ENCODE peak calls at places on chromosomes 12 and 14, in four cellular contexts. C, A, Q and F are unnamed samples.

GRCh38 chr14:54314365-54315134 is 82.3 kb upstream of the CDKN3 start:
- DNase-seq in C (no peak), A (no peak), Q (no peak), F (no peak)

GRCh38 chr14:102795060-102795925 is 18.0 kb downstream of the TRAF3 start:
- DNase-seq in C (peak), A (no peak), Q (no peak), F (no peak)

GRCh38 chr14:68232643-68233055 is 413.1 kb downstream of the RAD51B start:
- DNase-seq in C (peak), A (no peak), Q (no peak), F (no peak)

GRCh38 chr12:56676851-56677601 is 11.1 kb downstream of the PTGES3 start:
- DNase-seq in C (no peak), A (peak), Q (no peak), F (no peak)

GRCh38 chr14:33693237-33693636 is 257.6 kb downstream of the EGLN3 start:
- DNase-seq in C (no peak), A (no peak), Q (no peak), F (no peak)

GRCh38 chr14:70188292-70188607 is 501 bp downstream of the SLC8A3 start:
- DNase-seq in C (no peak), A (peak), Q (no peak), F (no peak)

GRCh38 chr14:75877292-75877691 is 104.5 kb downstream of the TGFB3 start:
- DNase-seq in C (peak), A (no peak), Q (no peak), F (no peak)

GRCh38 chr12:48965447-48965846 is 6.1 kb downstream of the WNT10B start:
- DNase-seq in C (no peak), A (no peak), Q (no peak), F (no peak)

GRCh38 chr12:105841880-105842279 is 296.9 kb downstream of the NUAK1 start:
- DNase-seq in C (no peak), A (no peak), Q (no peak), F (no peak)

GRCh38 chr14:56181666-56182065 is 63.5 kb downstream of the PELI2 start:
- DNase-seq in C (no peak), A (no peak), Q (no peak), F (no peak)

GRCh38 chr12:1716911-1717310 is 26.0 kb downstream of the ADIPOR2 start:
- DNase-seq in C (no peak), A (no peak), Q (no peak), F (no peak)

GRCh38 chr12:107679346-107679745 is 6.3 kb upstream of the PWP1 start:
- DNase-seq in C (no peak), A (no peak), Q (no peak), F (no peak)

GRCh38 chr12:214005-214736 is at the start of gene SLC6A12:
- DNase-seq in C (peak), A (no peak), Q (no peak), F (no peak)

GRCh38 chr14:77043177-77043983 is 14.9 kb upstream of the IRF2BPL start:
- DNase-seq in C (no peak), A (no peak), Q (no peak), F (no peak)

GRCh38 chr12:77232045-77232444 is 166.7 kb upstream of the E2F7 start:
- DNase-seq in C (no peak), A (no peak), Q (no peak), F (no peak)

GRCh38 chr12:1840981-1841425 is 20.6 kb downstream of the LRTM2 start:
- DNase-seq in C (peak), A (peak), Q (no peak), F (no peak)

GRCh38 chr14:101977311-101978071 is 13.1 kb downstream of the DYNC1H1 start:
- DNase-seq in C (no peak), A (no peak), Q (no peak), F (no peak)

GRCh38 chr12:116950628-116951325 is 40.0 kb downstream of the FBXW8 start:
- DNase-seq in C (no peak), A (no peak), Q (no peak), F (no peak)

GRCh38 chr12:72738811-72739210 is 466.6 kb downstream of the TRHDE start:
- DNase-seq in C (no peak), A (no peak), Q (no peak), F (no peak)

GRCh38 chr12:123757555-123757954 is 4.5 kb upstream of the DNAH10 start:
- DNase-seq in C (peak), A (no peak), Q (no peak), F (no peak)

GRCh38 chr12:6570264-6570887 is 2.3 kb upstream of the NOP2 start:
- DNase-seq in C (no peak), A (peak), Q (peak), F (no peak)

GRCh38 chr12:78864483-78865296 is at the start of gene SYT1:
- DNase-seq in C (peak), A (peak), Q (no peak), F (peak)

GRCh38 chr14:56147980-56148901 is 30.0 kb downstream of the PELI2 start:
- DNase-seq in C (no peak), A (no peak), Q (no peak), F (no peak)

GRCh38 chr14:85530626-85531025 is 682 bp downstream of the FLRT2 start:
- DNase-seq in C (no peak), A (no peak), Q (no peak), F (no peak)

GRCh38 chr14:21846227-21846885 is 172.7 kb upstream of the OR4E1 start:
- DNase-seq in C (no peak), A (peak), Q (peak), F (no peak)

GRCh38 chr14:69519253-69519661 is 34.7 kb downstream of the PLEKHD1 start:
- DNase-seq in C (no peak), A (no peak), Q (no peak), F (no peak)

GRCh38 chr12:128661216-128661550 is 162.6 kb downstream of the SLC15A4 start:
- DNase-seq in C (no peak), A (no peak), Q (no peak), F (no peak)
- H3K27ac ChIP-seq in C (no peak), A (no peak), Q (no peak), F (no peak)

DNA sequence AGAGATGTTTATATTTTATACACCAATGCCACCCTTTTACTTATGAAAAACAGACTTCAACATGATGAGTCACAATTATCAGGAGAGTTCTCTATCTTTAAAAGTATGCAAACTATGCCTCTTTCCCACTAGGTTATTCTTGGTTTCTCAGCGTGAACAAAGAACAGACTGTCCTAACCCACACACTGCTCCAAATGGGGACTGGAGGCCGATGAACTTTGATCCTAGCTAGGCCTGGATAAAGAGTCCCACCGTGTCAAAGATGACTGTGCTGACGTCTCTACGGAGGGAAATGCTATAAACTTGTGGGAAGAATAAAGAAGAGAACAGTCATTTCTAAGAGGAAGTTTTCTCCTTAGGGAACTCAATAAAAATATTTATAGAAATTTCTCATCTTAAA is 160.1 kb downstream of the EPS8 start:
- DNase-seq in C (no peak), A (no peak), Q (no peak), F (no peak)
- H3K27ac ChIP-seq in C (peak), A (peak), Q (no peak), F (no peak)

DNA sequence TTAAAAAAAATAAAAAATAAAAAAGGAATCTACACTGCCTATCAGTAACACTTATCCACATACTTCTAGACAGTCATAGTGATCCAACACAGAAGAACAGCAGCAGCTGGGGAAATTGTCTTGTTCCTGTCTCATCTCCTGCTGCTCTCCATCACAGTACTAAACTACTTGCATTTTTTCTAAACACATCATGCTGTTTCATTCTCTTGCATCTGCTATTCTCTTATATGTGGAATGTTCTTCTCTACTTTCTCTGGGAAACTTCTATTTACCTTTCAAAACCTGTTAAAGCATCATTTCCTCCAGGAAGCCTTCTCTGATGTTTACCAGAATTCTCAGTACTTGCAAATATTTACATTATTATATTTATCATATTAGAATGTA is 57.0 kb downstream of the ATF7 start:
- DNase-seq in C (no peak), A (no peak), Q (no peak), F (no peak)
- H3K27ac ChIP-seq in C (no peak), A (no peak), Q (no peak), F (no peak)

GRCh38 chr12:100573499-100574261 is at the start of gene GAS2L3:
- DNase-seq in C (peak), A (peak), Q (peak), F (peak)
- H3K27ac ChIP-seq in C (peak), A (peak), Q (peak), F (no peak)

DNA sequence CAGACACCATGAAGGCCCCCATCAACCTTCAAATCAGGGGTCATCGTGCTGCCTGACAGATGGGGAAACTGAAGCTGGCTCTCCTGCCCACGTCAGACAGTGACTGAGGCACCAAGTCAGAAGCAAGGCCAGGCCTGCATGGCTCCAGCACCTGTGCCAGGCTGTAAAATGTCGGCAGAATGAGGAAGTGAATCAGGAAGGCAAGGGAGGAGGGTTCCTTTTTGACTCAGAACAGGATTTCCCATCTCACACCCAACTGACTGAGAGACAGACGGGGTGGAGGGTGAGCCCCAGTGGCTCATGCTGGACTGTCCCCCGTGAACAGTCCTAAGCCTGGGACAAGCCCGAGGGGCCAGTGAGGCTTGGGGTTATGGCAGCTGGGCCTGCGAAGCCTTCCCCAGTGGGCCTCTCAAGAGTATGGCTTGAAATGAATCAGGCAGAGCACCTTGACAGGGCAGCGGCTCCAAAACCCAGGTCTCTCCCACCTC is 20.9 kb downstream of the SYNE3 start:
- DNase-seq in C (no peak), A (no peak), Q (no peak), F (no peak)
- H3K27ac ChIP-seq in C (peak), A (no peak), Q (no peak), F (no peak)

GRCh38 chr14:28896337-28896736 is 129.8 kb downstream of the FOXG1 start:
- DNase-seq in C (no peak), A (no peak), Q (no peak), F (no peak)
- H3K27ac ChIP-seq in C (no peak), A (no peak), Q (no peak), F (no peak)